ENCODE peak calls at places on chromosomes 5 and 9, in seven cellular contexts. L is lower lobe of right lung, I is adipocyte, H is endodermal cell, G is tibial artery, C is A673, K is right lobe of liver. B is an unnamed sample.

GRCh38 chr5:19534751-19535150 is 453.2 kb downstream of the CDH18 start:
- DNase-seq in L (no peak), I (peak; percentile 9), H (no peak), G (no peak), C (no peak), K (no peak), B (no peak)

GRCh38 chr5:40497573-40497972 is 182.1 kb upstream of the PTGER4 start:
- DNase-seq in L (no peak), I (no peak), H (no peak), G (no peak), C (peak; percentile 68), K (no peak), B (no peak)

GRCh38 chr9:105067895-105068580 is 140.1 kb upstream of the ABCA1 start:
- DNase-seq in L (no peak), I (no peak), H (no peak), G (no peak), C (no peak), K (no peak), B (no peak)

GRCh38 chr5:164326219-164326618 is 820.8 kb downstream of the MAT2B start:
- DNase-seq in L (no peak), I (no peak), H (no peak), G (no peak), C (no peak), K (no peak), B (no peak)

GRCh38 chr5:95931118-95931833 is 30.4 kb downstream of the ELL2 start:
- DNase-seq in L (no peak), I (no peak), H (no peak), G (no peak), C (no peak), K (no peak), B (no peak)

GRCh38 chr5:39892708-39893107 is 467.9 kb upstream of the DAB2 start:
- DNase-seq in L (no peak), I (peak; percentile 17), H (no peak), G (no peak), C (no peak), K (no peak), B (no peak)

GRCh38 chr5:45484781-45485180 is 211.4 kb downstream of the HCN1 start:
- DNase-seq in L (no peak), I (no peak), H (no peak), G (no peak), C (no peak), K (no peak), B (no peak)

GRCh38 chr5:151449288-151449687 is 1.9 kb downstream of the SLC36A1 start:
- DNase-seq in L (no peak), I (peak; percentile 9), H (no peak), G (no peak), C (no peak), K (no peak), B (no peak)

GRCh38 chr5:62271870-62272269 is 34.1 kb upstream of the KIF2A start:
- DNase-seq in L (no peak), I (no peak), H (no peak), G (no peak), C (no peak), K (no peak), B (no peak)

GRCh38 chr9:128178806-128179431 is 12.5 kb downstream of the CIZ1 start:
- DNase-seq in L (no peak), I (no peak), H (no peak), G (no peak), C (no peak), K (no peak), B (no peak)

GRCh38 chr5:5570646-5571045 is 148.2 kb downstream of the ICE1 start:
- DNase-seq in L (no peak), I (no peak), H (no peak), G (no peak), C (no peak), K (no peak), B (no peak)
- H3K9me3 ChIP-seq in L (no peaks in the 10 kb centered on the region), I (peaks cover 4% of the 10 kb centered on the region), H (no peaks in the 10 kb centered on the region), G (no peaks in the 10 kb centered on the region), C (no peaks in the 10 kb centered on the region), K (no peaks in the 10 kb centered on the region), B (no peaks in the 10 kb centered on the region)

DNA sequence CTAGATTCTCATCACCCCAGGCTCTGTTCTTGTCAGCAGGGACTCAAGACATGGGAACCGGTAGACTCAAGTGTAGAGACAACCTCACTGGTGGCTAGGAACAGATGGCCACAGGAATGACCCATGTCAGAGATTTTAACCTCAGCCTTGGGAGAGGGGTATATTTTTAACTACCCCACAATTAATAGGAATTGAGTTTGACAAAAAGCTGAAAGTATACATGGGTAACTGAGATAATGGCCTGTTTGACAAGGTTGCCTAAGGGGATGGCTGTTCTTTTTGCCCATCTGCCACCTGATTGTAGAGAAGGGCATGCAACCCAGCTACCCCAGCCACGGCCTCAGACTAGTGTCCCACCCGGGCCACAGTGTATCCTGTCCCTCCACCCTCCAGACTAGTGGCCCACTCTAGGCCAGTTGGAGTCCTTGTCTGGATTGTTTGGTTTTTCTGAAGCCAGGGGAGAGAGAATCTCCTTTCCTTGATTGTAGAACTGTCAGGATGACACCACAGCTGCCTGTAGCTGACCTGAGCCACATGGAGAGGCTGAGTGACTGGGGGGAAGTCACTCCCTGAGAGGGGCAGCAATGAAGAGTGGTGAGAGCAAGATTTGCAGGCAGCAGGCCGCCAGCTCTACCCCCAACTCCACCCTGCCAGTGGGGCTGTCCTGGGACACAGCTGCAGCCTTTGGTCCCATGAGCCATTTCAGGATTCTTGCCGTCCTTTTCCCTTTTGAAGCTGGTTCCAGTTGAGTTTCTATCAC is 14.6 kb upstream of the ANGPTL2 start:
- DNase-seq in L (no peak), I (no peak), H (no peak), G (no peak), C (no peak), K (no peak), B (no peak)
- H3K4me1 ChIP-seq in L (peaks cover 35% of the 10 kb centered on the region), I (peaks cover 38% of the 10 kb centered on the region), H (peaks cover 23% of the 10 kb centered on the region), G (peaks cover 47% of the 10 kb centered on the region), C (no peaks in the 10 kb centered on the region), K (no peaks in the 10 kb centered on the region), B (no peaks in the 10 kb centered on the region)

GRCh38 chr5:37111426-37112382 is 137.5 kb downstream of the CPLANE1 start:
- DNase-seq in L (no peak), I (no peak), H (no peak), G (no peak), C (peak; percentile 5), K (no peak), B (no peak)

GRCh38 chr5:37112383-37112991 is 136.7 kb downstream of the CPLANE1 start:
- DNase-seq in L (no peak), I (no peak), H (no peak), G (no peak), C (no peak), K (no peak), B (no peak)

GRCh38 chr5:37109338-37109737 is 139.8 kb downstream of the CPLANE1 start:
- DNase-seq in L (no peak), I (no peak), H (no peak), G (no peak), C (no peak), K (no peak), B (no peak)

GRCh38 chr5:37110128-37110527 is 139.0 kb downstream of the CPLANE1 start:
- DNase-seq in L (no peak), I (no peak), H (no peak), G (no peak), C (no peak), K (no peak), B (no peak)
- H3K36me3 ChIP-seq in L (peaks cover 52% of the 10 kb centered on the region), I (peaks cover 68% of the 10 kb centered on the region), H (peaks cover 79% of the 10 kb centered on the region), G (peaks cover 80% of the 10 kb centered on the region), C (no peaks in the 10 kb centered on the region), K (peaks cover 5% of the 10 kb centered on the region), B (no peaks in the 10 kb centered on the region)

DNA sequence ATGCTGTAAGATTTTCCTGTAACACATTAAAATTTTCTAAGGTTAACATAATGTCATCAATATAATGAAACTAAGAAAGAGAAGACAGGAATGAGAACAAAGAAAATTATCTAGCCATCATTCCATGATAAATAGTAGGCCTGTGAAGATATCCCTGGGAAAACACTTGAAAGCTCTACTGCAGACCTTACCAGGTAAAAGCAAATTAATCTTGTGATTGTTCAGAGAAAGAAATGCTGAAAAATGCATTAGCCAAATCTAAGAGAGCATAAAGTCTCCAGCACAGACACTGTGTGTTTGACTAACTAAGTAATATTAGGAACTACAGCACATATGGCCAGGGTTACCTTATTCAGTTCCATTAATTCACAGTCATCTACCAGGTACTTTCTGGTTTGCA is 628.3 kb upstream of the GRAMD2B start:
- DNase-seq in L (no peak), I (no peak), H (no peak), G (no peak), C (no peak), K (no peak), B (no peak)
- H3K9me3 ChIP-seq in L (no peaks in the 10 kb centered on the region), I (no peaks in the 10 kb centered on the region), H (no peaks in the 10 kb centered on the region), G (no peaks in the 10 kb centered on the region), C (no peaks in the 10 kb centered on the region), K (no peaks in the 10 kb centered on the region), B (no peaks in the 10 kb centered on the region)

DNA sequence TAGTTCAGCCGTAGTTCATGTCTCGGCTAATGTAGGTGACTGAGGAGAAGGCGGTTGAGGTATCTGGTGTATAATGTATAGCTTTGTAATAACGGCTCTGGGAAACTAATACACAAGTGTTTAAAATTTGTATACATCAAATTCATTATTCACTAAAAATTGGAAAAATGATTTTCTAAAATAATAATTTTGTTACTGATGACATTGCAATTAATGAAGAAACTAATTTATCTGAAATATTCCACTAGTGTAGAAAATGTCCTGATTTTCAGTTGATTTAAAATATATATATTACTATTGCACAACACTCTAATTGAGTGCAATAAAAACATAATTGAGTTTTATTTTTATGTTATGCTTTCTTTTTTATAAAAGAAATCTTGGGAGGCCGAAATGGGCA is 823.0 kb downstream of the TAF11L14 start:
- DNase-seq in L (no peak), I (no peak), H (no peak), G (no peak), C (no peak), K (no peak), B (no peak)
- H3K4me1 ChIP-seq in L (no peaks in the 10 kb centered on the region), I (no peaks in the 10 kb centered on the region), H (no peaks in the 10 kb centered on the region), G (no peaks in the 10 kb centered on the region), C (no peaks in the 10 kb centered on the region), K (no peaks in the 10 kb centered on the region), B (peaks cover 3% of the 10 kb centered on the region)

B was measured in mucosa of descending colon.